ENCODE peak calls at places on chromosomes 4 and X, in ten cellular contexts. C, Z, V, M, H, Y, G, A, P and J are unnamed samples.

GRCh38 chr4:139916041-139916440 is 237.9 kb downstream of the MAML3 start:
- DNase-seq in C (no peak), M (no peak), Z (no peak), V (no peak), G (no peak), P (no peak), H (no peak), Y (no peak), A (no peak), J (no peak)

GRCh38 chr4:7873881-7874280 is 65.8 kb downstream of the AFAP1 start:
- DNase-seq in P (no peak), H (no peak), Y (no peak), A (no peak), V (no peak), C (peak; percentile 42), M (no peak), G (no peak), Z (no peak), J (no peak)

GRCh38 chr4:54781771-54782170 is 124.0 kb downstream of the KIT start:
- DNase-seq in H (peak; percentile 32), Z (no peak), G (no peak), P (peak; percentile 2), V (no peak), M (no peak), A (no peak), Y (peak; percentile 63), C (no peak), J (no peak)

GRCh38 chrX:74119016-74119910 is 184.7 kb upstream of the ZCCHC13 start:
- DNase-seq in H (no peak), C (peak; percentile 57), Z (peak; percentile 44), Y (no peak), M (no peak), G (no peak), P (peak; percentile 18), A (no peak), V (no peak), J (no peak)

GRCh38 chrX:124344246-124344645 is 2.1 kb upstream of the SH2D1A start:
- DNase-seq in C (no peak), A (no peak), P (no peak), Y (no peak), H (no peak), V (no peak), M (no peak), Z (no peak), G (no peak), J (no peak)

GRCh38 chr4:128583753-128584712 is 225.5 kb upstream of the JADE1 start:
- DNase-seq in C (no peak), V (no peak), A (no peak), Z (no peak), Y (no peak), G (no peak), M (peak; percentile 59), P (peak; percentile 74), H (no peak), J (no peak)

GRCh38 chr4:30821891-30822612 is 101.9 kb downstream of the PCDH7 start:
- DNase-seq in A (no peak), Y (no peak), M (no peak), V (no peak), G (no peak), C (peak; percentile 72), H (no peak), P (peak; percentile 25), Z (peak; percentile 56), J (no peak)

GRCh38 chrX:110536788-110537187 is 178.1 kb downstream of the RTL9 start:
- DNase-seq in H (no peak), G (no peak), Z (no peak), P (no peak), A (no peak), Y (no peak), M (no peak), C (no peak), V (no peak), J (no peak)

GRCh38 chrX:30308263-30309138 is 689 bp downstream of the NR0B1 start:
- DNase-seq in A (peak; percentile 44), H (no peak), C (no peak), Z (no peak), Y (peak; percentile 66), V (peak; percentile 12), P (peak; percentile 13), M (no peak), G (peak; percentile 36), J (peak; percentile 11)

GRCh38 chr4:88215351-88215750 is 56.9 kb upstream of the ABCG2 start:
- DNase-seq in H (no peak), C (peak; percentile 39), G (no peak), P (no peak), Z (no peak), V (no peak), M (no peak), Y (no peak), A (no peak), J (no peak)

GRCh38 chrX:120560405-120560841 is 339 bp downstream of the CUL4B start:
- DNase-seq in C (peak; percentile 39), Z (no peak), H (peak; percentile 25), Y (no peak), M (peak; percentile 55), V (no peak), P (peak; percentile 47), A (peak; percentile 4), G (peak; percentile 20), J (no peak)

GRCh38 chr4:112145326-112145819 is at the start of gene FAM241A:
- DNase-seq in H (peak; percentile 83), V (peak; percentile 97), M (peak; percentile 91), Z (peak; percentile 58), G (peak; percentile 91), A (peak; percentile 91), P (peak; percentile 81), Y (peak; percentile 96), C (peak; percentile 64), J (peak; percentile 97)

GRCh38 chr4:112147697-112148096 is 2.4 kb downstream of the FAM241A start:
- DNase-seq in P (no peak), M (no peak), Z (no peak), Y (no peak), G (no peak), A (no peak), H (no peak), V (no peak), C (no peak), J (no peak)

GRCh38 chr4:112142152-112142551 is 3.1 kb upstream of the FAM241A start:
- DNase-seq in M (no peak), V (no peak), A (no peak), Z (no peak), P (no peak), G (no peak), C (no peak), Y (no peak), H (no peak), J (no peak)

GRCh38 chr4:112144546-112145325 is 518 bp upstream of the FAM241A start:
- DNase-seq in Y (no peak), P (no peak), C (no peak), V (no peak), Z (no peak), A (no peak), M (peak; percentile 47), G (no peak), H (no peak), J (no peak)

GRCh38 chr4:112145820-112146813 is 863 bp downstream of the FAM241A start:
- DNase-seq in Z (peak; percentile 68), G (peak; percentile 73), V (peak; percentile 79), A (peak; percentile 71), H (peak; percentile 39), C (peak; percentile 24), Y (peak; percentile 82), P (peak; percentile 47), M (peak; percentile 64), J (peak; percentile 84)
- TF ChIP-seq CTCF in Z (peak; percentile 5), G (peak; percentile 20), V (no peak), A (no peak), H (no peak), C (peak; percentile 16), Y (no peak), P (peak; percentile 31), M (no peak), J (no peak)

GRCh38 chrX:131895807-131896206 is 127.3 kb upstream of the STK26 start:
- DNase-seq in G (no peak), M (no peak), V (no peak), P (no peak), Y (no peak), A (no peak), C (no peak), H (no peak), Z (no peak), J (no peak)
- TF ChIP-seq CTCF in G (no peak), M (no peak), V (no peak), P (no peak), Y (no peak), A (no peak), C (no peak), H (no peak), Z (no peak), J (no peak)

GRCh38 chr4:53593765-53594164 is 2.5 kb upstream of the LNX1 start:
- DNase-seq in Z (peak; percentile 3), M (no peak), A (no peak), C (no peak), P (no peak), G (no peak), V (no peak), Y (no peak), H (no peak), J (no peak)
- TF ChIP-seq CTCF in Z (no peak), M (no peak), A (no peak), C (no peak), P (no peak), G (no peak), V (no peak), Y (no peak), H (no peak), J (no peak)

GRCh38 chr4:177384856-177385396 is 57.3 kb downstream of the AGA start:
- DNase-seq in Y (no peak), M (no peak), H (no peak), A (no peak), Z (no peak), C (no peak), G (no peak), V (no peak), P (no peak), J (no peak)

GRCh38 chr4:177385576-177386320 is 56.5 kb downstream of the AGA start:
- DNase-seq in Z (no peak), C (peak; percentile 5), Y (no peak), M (no peak), A (no peak), H (no peak), G (no peak), P (peak; percentile 23), V (no peak), J (no peak)

GRCh38 chr4:177381762-177382310 is 60.4 kb downstream of the AGA start:
- DNase-seq in G (no peak), V (no peak), A (no peak), Z (no peak), P (no peak), Y (no peak), C (no peak), M (no peak), H (no peak), J (no peak)

GRCh38 chr4:177375971-177376370 is 66.3 kb downstream of the AGA start:
- DNase-seq in H (no peak), P (no peak), G (no peak), V (no peak), Y (no peak), M (no peak), A (no peak), Z (no peak), C (no peak), J (no peak)

DNA sequence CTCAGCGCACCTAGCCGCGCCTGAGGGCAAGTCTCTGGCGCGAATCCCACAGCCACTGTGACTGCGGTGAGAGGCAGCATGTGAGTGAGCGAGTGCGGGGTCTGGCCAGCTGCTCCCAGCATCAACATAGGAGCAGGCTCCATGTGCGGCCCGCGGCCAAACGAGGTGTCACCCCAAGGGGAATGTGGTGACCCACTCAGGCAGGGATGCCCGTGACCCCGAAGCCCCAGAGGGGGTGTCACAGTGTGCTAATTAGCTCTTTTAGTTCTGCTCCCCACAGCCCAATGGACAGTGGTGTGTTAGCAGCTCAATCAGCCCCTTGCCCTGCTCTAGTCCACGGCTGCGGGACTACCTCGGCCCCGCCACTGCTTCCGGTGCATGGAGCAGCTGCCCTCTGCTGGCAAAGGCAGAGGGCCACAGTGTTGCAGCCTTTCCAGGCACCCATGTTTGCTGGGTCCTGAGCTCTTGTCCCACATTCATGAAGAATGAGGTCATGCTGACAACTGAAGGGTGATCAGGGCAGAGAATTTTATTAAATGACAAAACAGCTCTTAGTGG is 61.4 kb downstream of the AGA start:
- DNase-seq in H (no peak), C (no peak), Y (peak; percentile 71), M (no peak), A (no peak), G (no peak), P (no peak), Z (peak; percentile 16), V (no peak), J (no peak)
- TF ChIP-seq CTCF in H (no peak), C (peak; percentile 17), Y (no peak), M (no peak), A (no peak), G (no peak), P (no peak), Z (peak; percentile 55), V (no peak), J (peak; percentile 12)